ENCODE peak calls at places on chromosome 16, in nine cellular contexts. M, T, P, W, V, S, J, U and I are unnamed samples.

GRCh38 chr16:24906199-24906808 is 60.5 kb downstream of the SLC5A11 start:
- DNase-seq in W (no peak), V (peak), S (no peak), T (no peak), U (peak), M (no peak), J (peak), P (peak), I (peak)

GRCh38 chr16:53814791-53815190 is 110.8 kb downstream of the FTO start:
- DNase-seq in T (no peak), J (no peak), U (no peak), V (no peak), P (no peak), M (no peak), W (no peak), S (no peak), I (no peak)

GRCh38 chr16:4538067-4538385 is 547 bp downstream of the CDIP1 start:
- DNase-seq in S (no peak), P (no peak), J (no peak), U (no peak), M (peak), V (no peak), W (no peak), T (no peak), I (no peak)

GRCh38 chr16:88331989-88332920 is 50.5 kb upstream of the ZNF469 start:
- DNase-seq in W (peak), S (no peak), T (no peak), V (peak), P (peak), M (peak), U (peak), J (peak), I (peak)

GRCh38 chr16:19114359-19115147 is 789 bp downstream of the ITPRIPL2 start:
- DNase-seq in U (no peak), W (no peak), M (peak), S (no peak), J (peak), P (peak), V (peak), T (peak), I (peak)

GRCh38 chr16:67229906-67230808 is 3.2 kb downstream of the TMEM208 start:
- DNase-seq in M (no peak), S (no peak), W (no peak), V (no peak), P (no peak), U (no peak), J (no peak), T (no peak), I (no peak)

GRCh38 chr16:79170565-79171242 is 429.8 kb downstream of the MAF start:
- DNase-seq in P (peak), J (no peak), V (no peak), M (no peak), T (no peak), W (no peak), S (peak), U (no peak), I (peak)

GRCh38 chr16:30757316-30757715 is 4.5 kb downstream of the CFAP119 start:
- DNase-seq in P (no peak), J (no peak), M (no peak), W (no peak), T (no peak), U (no peak), V (no peak), S (no peak), I (no peak)

GRCh38 chr16:89422905-89423630 is 67.3 kb downstream of the ANKRD11 start:
- DNase-seq in M (no peak), P (peak), T (no peak), S (no peak), U (peak), W (no peak), V (peak), J (peak), I (peak)

GRCh38 chr16:56195151-56195550 is 3.9 kb downstream of the GNAO1 start:
- DNase-seq in T (no peak), J (no peak), U (no peak), M (no peak), P (no peak), S (no peak), W (no peak), V (no peak), I (no peak)

GRCh38 chr16:1809281-1809801 is 15.8 kb upstream of the IGFALS start:
- DNase-seq in S (no peak), U (no peak), M (no peak), V (no peak), J (no peak), T (no peak), W (no peak), P (no peak), I (no peak)

GRCh38 chr16:35182043-35182677 is 1722.7 kb downstream of the TP53TG3F start:
- DNase-seq in U (no peak), J (no peak), V (no peak), T (no peak), M (peak), P (no peak), S (no peak), W (no peak), I (no peak)

GRCh38 chr16:75506567-75506966 is 11.3 kb upstream of the CHST6 start:
- DNase-seq in W (no peak), V (peak), T (no peak), J (peak), U (no peak), M (no peak), P (peak), S (peak), I (peak)

GRCh38 chr16:71658771-71659170 is 32.8 kb downstream of the MARVELD3 start:
- DNase-seq in M (no peak), V (no peak), P (peak), W (no peak), T (no peak), S (no peak), J (no peak), U (no peak), I (no peak)

GRCh38 chr16:64094992-64095579 is 1026.8 kb downstream of the CDH11 start:
- DNase-seq in T (no peak), S (no peak), U (no peak), V (no peak), W (no peak), J (peak), M (no peak), P (peak), I (peak)

GRCh38 chr16:13154799-13155198 is 253.4 kb downstream of the SHISA9 start:
- DNase-seq in U (no peak), T (no peak), M (no peak), J (no peak), W (no peak), P (no peak), S (no peak), V (no peak), I (no peak)

GRCh38 chr16:57972285-57972684 is 1.4 kb upstream of the CNGB1 start:
- DNase-seq in U (no peak), P (no peak), V (no peak), T (no peak), S (no peak), M (no peak), W (no peak), J (no peak), I (no peak)

GRCh38 chr16:14531101-14531500 is 99.0 kb downstream of the PARN start:
- DNase-seq in J (no peak), V (no peak), M (no peak), P (no peak), S (no peak), T (no peak), W (no peak), U (no peak), I (no peak)

GRCh38 chr16:59886021-59886420 is 1151.9 kb upstream of the GOT2 start:
- DNase-seq in J (peak), U (peak), M (peak), S (no peak), T (no peak), P (peak), W (no peak), V (peak), I (no peak)

GRCh38 chr16:56513972-56514371 is 5.9 kb downstream of the BBS2 start:
- DNase-seq in W (peak), V (peak), P (peak), J (peak), S (peak), U (peak), M (no peak), T (no peak), I (peak)

GRCh38 chr16:35637683-35638082 is 2178.3 kb downstream of the TP53TG3F start:
- DNase-seq in T (no peak), V (no peak), J (no peak), W (no peak), M (no peak), P (no peak), U (no peak), S (no peak), I (no peak)

GRCh38 chr16:67197704-67198103 is 1.2 kb upstream of the ELMO3 start:
- DNase-seq in S (no peak), U (no peak), P (no peak), V (no peak), J (no peak), W (no peak), T (no peak), M (no peak), I (no peak)

GRCh38 chr16:31202402-31203385 is at the start of gene PYCARD:
- DNase-seq in U (no peak), P (peak), W (no peak), S (no peak), V (no peak), T (peak), J (peak), M (peak), I (peak)

GRCh38 chr16:65572156-65572555 is 450.3 kb upstream of the CDH11 start:
- DNase-seq in J (peak), P (peak), S (no peak), V (peak), M (no peak), W (no peak), U (peak), T (no peak), I (peak)

GRCh38 chr16:1078579-1079021 is 6.1 kb downstream of the SSTR5 start:
- DNase-seq in W (no peak), J (peak), V (peak), P (peak), U (peak), S (no peak), T (no peak), M (no peak), I (peak)

GRCh38 chr16:70572050-70572925 is 48.7 kb downstream of the SF3B3 start:
- DNase-seq in T (no peak), P (peak), U (no peak), J (peak), W (no peak), M (peak), V (no peak), S (no peak), I (peak)

GRCh38 chr16:70570967-70571570 is 47.5 kb downstream of the SF3B3 start:
- DNase-seq in W (no peak), S (no peak), M (peak), T (no peak), V (no peak), U (no peak), J (no peak), P (no peak), I (no peak)

GRCh38 chr16:70573451-70574121 is 50.0 kb downstream of the SF3B3 start:
- DNase-seq in S (no peak), V (peak), M (peak), T (peak), W (peak), P (peak), J (peak), U (peak), I (peak)

GRCh38 chr16:70571623-70572022 is 48.0 kb downstream of the SF3B3 start:
- DNase-seq in W (no peak), V (no peak), J (no peak), M (peak), P (no peak), U (no peak), S (no peak), T (no peak), I (no peak)

DNA sequence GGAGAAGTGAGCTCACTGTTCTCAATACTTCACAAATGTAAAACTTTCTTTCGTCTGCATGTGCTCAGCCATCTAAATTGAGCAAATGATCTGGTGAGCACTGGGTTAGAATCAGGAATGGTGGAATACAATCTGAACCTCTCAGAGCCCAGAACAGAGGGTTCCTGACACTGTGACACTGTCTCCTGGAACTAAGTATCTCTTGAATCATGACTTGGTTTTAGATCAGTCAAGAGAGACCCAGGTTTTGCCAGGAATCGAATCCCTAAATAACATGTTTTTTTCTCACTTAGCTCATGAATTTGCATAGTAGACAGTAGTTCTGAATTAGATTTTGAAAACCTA is 49.3 kb downstream of the SF3B3 start:
- DNase-seq in M (no peak), P (no peak), T (no peak), J (no peak), V (no peak), U (no peak), S (no peak), W (no peak), I (no peak)
- H3K4me3 ChIP-seq in M (no peak), P (no peak), T (no peak), J (no peak), V (no peak), U (no peak), S (no peak), W (no peak), I (no peak)

DNA sequence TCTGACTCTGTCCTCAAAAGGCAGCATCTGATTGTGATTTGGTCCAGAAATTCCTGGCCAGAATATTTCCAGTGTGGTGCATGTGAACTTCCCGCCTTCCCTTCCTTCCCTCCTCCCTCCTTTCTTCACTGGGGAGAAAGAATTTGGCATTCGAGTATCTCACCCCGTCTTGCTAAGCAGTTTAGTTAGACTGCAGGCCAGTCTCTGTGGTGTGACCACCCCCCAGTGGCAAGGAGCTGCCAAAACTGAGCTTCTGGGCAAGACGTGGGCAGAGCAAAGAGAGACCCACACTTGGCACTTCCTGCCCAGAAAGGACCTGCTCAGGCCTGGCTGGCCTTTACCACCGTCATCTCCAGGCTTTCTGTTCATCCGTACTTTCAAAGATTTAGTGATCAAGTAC is 36.4 kb downstream of the SNX20 start:
- DNase-seq in J (peak), V (peak), U (no peak), W (no peak), P (peak), S (no peak), M (no peak), T (no peak), I (peak)
- TF ChIP-seq CTCF in J (no peak), V (peak), U (peak), W (peak), P (peak), S (peak), M (no peak), T (peak), I (peak)

GRCh38 chr16:12027091-12027490 is 50.6 kb downstream of the SNX29 start:
- DNase-seq in W (no peak), J (no peak), P (no peak), V (no peak), S (no peak), U (no peak), T (no peak), M (no peak), I (no peak)

GRCh38 chr16:12027558-12027957 is 51.0 kb downstream of the SNX29 start:
- DNase-seq in M (no peak), P (no peak), T (no peak), J (no peak), U (no peak), V (no peak), S (no peak), W (no peak), I (no peak)

GRCh38 chr16:12024429-12024828 is 47.9 kb downstream of the SNX29 start:
- DNase-seq in U (no peak), T (no peak), J (no peak), S (no peak), W (no peak), V (no peak), M (no peak), P (no peak), I (no peak)

GRCh38 chr16:12025472-12025871 is 48.9 kb downstream of the SNX29 start:
- DNase-seq in T (no peak), V (no peak), U (no peak), S (no peak), J (no peak), M (no peak), P (no peak), W (no peak), I (no peak)

DNA sequence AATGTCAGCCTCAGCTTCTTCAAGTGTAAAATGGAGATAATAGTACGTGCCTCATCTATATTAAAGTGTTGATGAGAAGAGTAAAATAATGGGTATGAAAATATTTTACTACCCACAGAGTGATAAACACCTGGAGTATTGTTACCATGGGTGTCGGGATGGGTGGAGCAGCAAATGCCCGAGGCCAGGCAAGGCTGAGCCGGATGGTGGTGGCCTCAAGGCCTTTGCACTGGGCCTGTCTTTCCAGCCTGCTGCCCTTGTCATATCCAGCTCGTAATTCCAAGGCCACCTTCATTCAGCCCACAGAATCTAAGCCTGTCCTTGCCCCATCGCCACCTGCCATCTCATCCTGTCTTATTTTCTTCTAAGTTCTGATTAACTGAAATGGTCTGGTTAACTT is 49.4 kb downstream of the SNX29 start:
- DNase-seq in M (no peak), T (no peak), S (no peak), P (no peak), W (no peak), J (no peak), U (no peak), V (no peak), I (no peak)
- H3K4me3 ChIP-seq in M (no peak), T (no peak), S (no peak), P (no peak), W (no peak), J (no peak), U (no peak), V (no peak), I (no peak)

DNA sequence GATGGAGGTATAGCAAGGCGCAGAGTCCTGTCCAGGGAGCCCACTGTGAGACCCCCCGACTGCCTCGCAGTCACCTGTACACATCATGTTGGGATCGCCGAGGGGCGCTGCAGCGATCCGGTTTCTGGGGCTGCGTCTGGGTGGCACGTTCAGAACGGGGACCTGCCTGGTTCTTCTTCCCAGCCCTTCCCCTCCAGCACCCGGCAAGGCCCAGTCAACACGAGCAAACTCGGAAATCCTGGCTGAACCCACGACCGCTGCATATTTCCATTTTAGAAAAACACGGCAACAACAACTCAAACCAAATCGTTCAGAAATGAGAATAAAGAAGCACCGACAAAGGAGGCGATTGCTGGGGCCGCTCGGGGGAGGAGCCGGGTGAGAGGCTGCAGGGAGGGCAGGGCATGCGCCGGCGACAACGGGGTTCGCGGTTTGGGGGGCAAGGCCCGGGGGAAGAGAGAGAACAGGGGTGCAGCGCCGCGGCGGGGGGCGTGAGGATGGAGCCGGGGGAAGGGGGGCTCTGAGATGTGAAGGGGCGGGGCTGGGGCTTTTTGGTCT is 597 bp downstream of the HSDL1 start:
- DNase-seq in P (peak), S (no peak), M (peak), W (no peak), V (peak), T (peak), J (peak), U (no peak), I (peak)
- TF ChIP-seq CTCF in P (peak), S (no peak), M (no peak), W (peak), V (no peak), T (no peak), J (peak), U (peak), I (peak)